ENCODE peak calls at places on chromosomes 4 and X, in four cellular contexts. One of them, this sample, is unnamed.

GRCh38 chr4:99859618-99860017 is 34.6 kb downstream of the LAMTOR3 start:
- DNase-seq in HepG2: no peak
- DNase-seq in A549: no peak
- DNase-seq in GM12878: peak; percentile 32
- DNase-seq in this sample: no peak

GRCh38 chr4:149702414-149703108 is 113.1 kb downstream of the IQCM start:
- DNase-seq in HepG2: no peak
- DNase-seq in A549: no peak
- DNase-seq in GM12878: no peak
- DNase-seq in this sample: no peak

GRCh38 chr4:98946359-98946758 is 17.4 kb upstream of the EIF4E start:
- DNase-seq in HepG2: no peak
- DNase-seq in A549: no peak
- DNase-seq in GM12878: no peak
- DNase-seq in this sample: no peak

GRCh38 chr4:25117274-25117673 is 43.0 kb downstream of the SEPSECS start:
- DNase-seq in HepG2: no peak
- DNase-seq in A549: no peak
- DNase-seq in GM12878: no peak
- DNase-seq in this sample: no peak

GRCh38 chrX:25226151-25226550 is 210.4 kb upstream of the ARX start:
- DNase-seq in HepG2: no peak
- DNase-seq in A549: no peak
- DNase-seq in GM12878: no peak
- DNase-seq in this sample: no peak

GRCh38 chrX:71992711-71993110 is 82.1 kb downstream of the NHSL2 start:
- DNase-seq in HepG2: no peak
- DNase-seq in A549: no peak
- DNase-seq in GM12878: no peak
- DNase-seq in this sample: no peak

GRCh38 chr4:75869100-75869499 is 33.2 kb downstream of the PPEF2 start:
- DNase-seq in HepG2: no peak
- DNase-seq in A549: no peak
- DNase-seq in GM12878: no peak
- DNase-seq in this sample: no peak

GRCh38 chr4:119106036-119107000 is 29.3 kb upstream of the MYOZ2 start:
- DNase-seq in HepG2: no peak
- DNase-seq in A549: no peak
- DNase-seq in GM12878: no peak
- DNase-seq in this sample: no peak

GRCh38 chr4:20844311-20844710 is 144.1 kb downstream of the PACRGL start:
- DNase-seq in HepG2: no peak
- DNase-seq in A549: no peak
- DNase-seq in GM12878: no peak
- DNase-seq in this sample: no peak

GRCh38 chrX:20066968-20067708 is 49.6 kb downstream of the MAP7D2 start:
- DNase-seq in HepG2: peak; percentile 35
- DNase-seq in A549: peak; percentile 71
- DNase-seq in GM12878: no peak
- DNase-seq in this sample: peak; percentile 14

GRCh38 chr4:86853209-86853608 is 4.0 kb upstream of the SLC10A6 start:
- DNase-seq in HepG2: no peak
- DNase-seq in A549: no peak
- DNase-seq in GM12878: no peak
- DNase-seq in this sample: no peak

GRCh38 chr4:163400911-163401310 is 57.2 kb downstream of the NPY5R start:
- DNase-seq in HepG2: no peak
- DNase-seq in A549: no peak
- DNase-seq in GM12878: no peak
- DNase-seq in this sample: no peak

GRCh38 chr4:26812049-26812729 is 48.5 kb upstream of the STIM2 start:
- DNase-seq in HepG2: no peak
- DNase-seq in A549: no peak
- DNase-seq in GM12878: no peak
- DNase-seq in this sample: no peak

GRCh38 chr4:56704074-56704473 is 23.0 kb upstream of the HOPX start:
- DNase-seq in HepG2: no peak
- DNase-seq in A549: no peak
- DNase-seq in GM12878: no peak
- DNase-seq in this sample: no peak

GRCh38 chr4:102612824-102613366 is 111.7 kb downstream of the NFKB1 start:
- DNase-seq in HepG2: no peak
- DNase-seq in A549: no peak
- DNase-seq in GM12878: no peak
- DNase-seq in this sample: no peak

GRCh38 chr4:89134775-89135319 is 23.5 kb downstream of the TIGD2 start:
- DNase-seq in HepG2: no peak
- DNase-seq in A549: peak; percentile 40
- DNase-seq in GM12878: no peak
- DNase-seq in this sample: no peak

GRCh38 chr4:186946682-186947294 is 223.1 kb upstream of the FAT1 start:
- DNase-seq in HepG2: peak; percentile 78
- DNase-seq in A549: peak; percentile 79
- DNase-seq in GM12878: no peak
- DNase-seq in this sample: peak; percentile 42

GRCh38 chrX:116230136-116230886 is 59.8 kb downstream of the AGTR2 start:
- DNase-seq in HepG2: peak; percentile 1
- DNase-seq in A549: peak; percentile 88
- DNase-seq in GM12878: no peak
- DNase-seq in this sample: no peak

DNA sequence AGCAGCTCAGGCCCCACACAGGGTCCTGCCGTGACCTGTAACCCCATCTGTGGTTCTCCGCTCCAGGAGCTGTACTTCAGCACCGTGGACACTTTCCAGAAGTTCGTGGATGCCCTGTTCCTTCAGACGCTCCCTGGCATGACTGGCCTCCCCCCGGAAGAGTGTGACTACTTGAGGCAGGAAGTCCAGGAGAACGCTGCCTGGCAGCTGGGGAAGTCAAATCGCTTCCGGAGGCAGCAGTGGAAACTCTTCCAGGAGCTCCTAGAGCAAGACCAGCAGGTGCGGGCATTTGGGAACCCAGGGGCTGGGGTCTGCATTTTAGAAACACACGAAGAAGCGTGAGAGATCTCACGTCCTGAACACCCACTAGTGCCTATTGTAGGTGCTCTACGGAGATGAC is 72.5 kb downstream of the EVC start:
- DNase-seq in HepG2: no peak
- DNase-seq in A549: no peak
- DNase-seq in GM12878: no peak
- DNase-seq in this sample: no peak
- TF ChIP-seq HDAC2 in HepG2: no peak
- TF ChIP-seq HDAC2 in A549: no peak
- TF ChIP-seq HDAC2 in GM12878: no peak
- TF ChIP-seq HDAC2 in this sample: no peak

DNA sequence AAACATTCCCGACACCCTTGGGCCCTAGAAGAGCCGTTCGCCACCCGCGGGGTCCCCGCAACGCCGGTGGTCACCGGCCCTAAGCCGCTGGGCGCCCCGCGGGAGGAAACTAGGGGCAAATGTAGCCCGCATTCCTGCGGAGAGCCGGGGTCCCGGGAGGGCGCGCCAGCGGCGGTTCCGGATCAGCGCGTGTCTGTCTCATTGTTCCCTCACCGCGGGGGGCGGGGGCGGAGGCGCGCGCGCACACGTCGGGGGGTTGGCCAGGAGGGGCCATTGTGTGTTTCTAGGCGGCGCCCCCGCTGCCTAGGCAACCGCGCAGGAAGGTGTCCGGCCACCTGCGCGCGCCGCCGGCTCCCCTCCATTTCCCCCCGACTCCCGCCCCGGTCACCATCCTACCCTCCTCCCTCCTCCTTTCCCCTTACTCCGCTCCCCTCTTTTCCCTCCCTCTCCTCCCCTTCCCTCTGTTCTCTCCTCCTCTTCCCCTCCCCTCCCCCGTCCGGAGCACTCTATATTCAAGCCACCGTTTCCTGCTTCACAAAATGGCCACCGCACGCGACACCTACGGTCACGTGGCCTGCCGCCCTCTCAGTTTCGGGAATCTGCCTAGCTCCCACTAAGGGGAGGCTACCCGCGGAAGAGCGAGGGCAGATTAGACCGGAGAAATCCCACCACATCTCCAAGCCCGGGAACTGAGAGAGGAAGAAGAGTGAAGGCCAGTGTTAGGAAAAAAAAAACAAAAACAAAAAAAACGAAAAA is 796 bp upstream of the DDX3X start:
- DNase-seq in HepG2: peak; percentile 83
- DNase-seq in A549: peak; percentile 96
- DNase-seq in GM12878: peak; percentile 81
- DNase-seq in this sample: peak; percentile 91
- TF ChIP-seq REST in HepG2: no peak
- TF ChIP-seq REST in A549: no peak
- TF ChIP-seq REST in GM12878: no peak
- TF ChIP-seq REST in this sample: no peak

GRCh38 chr4:3404546-3404945 is 37.2 kb upstream of the HGFAC start:
- DNase-seq in HepG2: no peak
- DNase-seq in A549: no peak
- DNase-seq in GM12878: no peak
- DNase-seq in this sample: no peak

GRCh38 chr4:3403104-3403906 is 38.5 kb upstream of the HGFAC start:
- DNase-seq in HepG2: no peak
- DNase-seq in A549: no peak
- DNase-seq in GM12878: no peak
- DNase-seq in this sample: no peak

GRCh38 chr4:3401436-3402171 is 40.2 kb upstream of the HGFAC start:
- DNase-seq in HepG2: no peak
- DNase-seq in A549: no peak
- DNase-seq in GM12878: no peak
- DNase-seq in this sample: no peak

GRCh38 chr4:3405176-3405575 is 36.6 kb upstream of the HGFAC start:
- DNase-seq in HepG2: no peak
- DNase-seq in A549: no peak
- DNase-seq in GM12878: no peak
- DNase-seq in this sample: no peak

DNA sequence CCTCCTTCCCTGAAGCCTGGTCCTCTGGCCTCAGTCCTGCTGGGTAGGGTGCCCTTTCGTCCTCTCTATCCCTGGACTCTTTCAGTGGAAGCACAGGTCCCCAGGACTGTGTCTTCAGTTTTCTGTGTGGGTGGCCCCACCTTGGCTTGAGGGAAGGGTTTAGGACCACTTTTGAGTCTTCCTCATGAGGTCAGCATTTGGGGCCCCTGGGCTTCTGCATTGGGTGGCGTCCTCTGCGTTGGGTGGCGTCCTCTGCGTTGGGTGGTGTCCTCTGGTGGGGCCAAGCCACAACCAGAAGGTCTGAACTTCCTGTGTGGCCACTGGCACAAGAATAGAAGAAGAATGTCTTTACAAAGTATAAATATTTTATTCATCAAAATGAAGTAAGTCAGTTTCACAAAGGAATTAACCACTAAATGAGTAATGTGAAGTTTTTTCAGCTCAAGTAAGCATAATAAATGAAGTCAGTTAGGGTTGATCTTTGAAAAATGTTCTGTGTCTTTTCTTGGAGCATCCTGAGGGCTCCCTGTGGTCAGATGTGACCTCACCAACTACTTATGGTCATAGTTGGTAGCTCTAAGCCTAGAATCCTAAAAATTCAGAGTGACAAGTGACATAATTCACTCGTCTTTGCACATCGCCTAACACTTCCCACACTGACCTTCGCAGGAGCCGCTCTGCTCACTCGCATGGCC is 39.2 kb upstream of the HGFAC start:
- DNase-seq in HepG2: no peak
- DNase-seq in A549: no peak
- DNase-seq in GM12878: no peak
- DNase-seq in this sample: no peak
- TF ChIP-seq HDAC2 in HepG2: no peak
- TF ChIP-seq HDAC2 in A549: no peak
- TF ChIP-seq HDAC2 in GM12878: no peak
- TF ChIP-seq HDAC2 in this sample: no peak

DNA sequence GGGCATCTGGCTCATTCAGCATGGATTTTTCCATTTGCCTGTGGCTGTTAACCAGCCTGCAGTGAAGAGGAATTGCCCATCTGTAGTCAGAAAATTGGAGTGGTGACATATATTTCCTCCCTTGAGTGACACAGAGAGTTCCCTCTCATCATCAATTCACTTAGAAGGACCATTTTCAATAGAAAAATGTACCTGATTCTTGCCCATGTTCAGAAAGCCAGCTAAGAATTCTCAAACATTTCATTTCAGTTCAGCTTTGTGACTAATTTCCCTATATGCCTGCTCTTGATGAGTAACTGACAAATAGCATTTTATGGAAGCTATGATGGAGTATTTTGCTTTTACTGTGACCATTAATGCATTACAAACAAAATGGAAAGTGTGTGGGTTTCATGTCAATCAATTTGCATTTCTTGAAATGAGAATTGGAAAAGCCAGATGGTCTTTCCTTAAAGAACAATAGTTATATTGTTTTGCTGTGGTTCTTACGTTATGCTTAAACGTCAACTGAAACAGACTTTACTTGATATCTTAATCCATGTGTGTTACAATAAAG is 155.9 kb downstream of the NWD2 start:
- DNase-seq in HepG2: no peak
- DNase-seq in A549: no peak
- DNase-seq in GM12878: peak; percentile 53
- DNase-seq in this sample: no peak
- TF ChIP-seq REST in HepG2: no peak
- TF ChIP-seq REST in A549: no peak
- TF ChIP-seq REST in GM12878: no peak
- TF ChIP-seq REST in this sample: no peak

DNA sequence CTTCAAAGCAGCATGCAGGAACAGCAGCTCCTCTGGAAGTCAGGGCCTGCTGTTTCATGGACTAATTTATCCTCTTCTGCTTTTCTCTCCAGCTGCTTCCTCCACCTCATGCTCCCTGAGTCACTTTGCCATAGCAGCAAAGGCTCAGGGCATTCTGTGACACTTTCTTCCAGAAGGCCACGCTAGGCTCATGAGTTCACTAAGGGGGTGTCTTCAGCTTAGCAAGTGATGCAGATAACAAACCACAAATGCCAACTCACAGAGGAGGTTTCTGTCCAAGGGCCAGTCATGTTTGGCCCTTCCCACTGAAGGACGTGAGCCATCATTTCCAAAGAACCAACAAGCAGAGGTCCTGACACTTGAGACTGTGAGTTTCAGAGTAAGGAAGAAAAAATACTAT is 200.2 kb downstream of the ADGRA3 start:
- DNase-seq in HepG2: no peak
- DNase-seq in A549: no peak
- DNase-seq in GM12878: no peak
- DNase-seq in this sample: no peak
- TF ChIP-seq HDAC2 in HepG2: no peak
- TF ChIP-seq HDAC2 in A549: no peak
- TF ChIP-seq HDAC2 in GM12878: no peak
- TF ChIP-seq HDAC2 in this sample: no peak